ENCODE peak calls at places on chromosomes 4 and X, in ten cellular contexts. V is transverse colon, M is mammary epithelial cell, P is K562, A is mesendoderm, D is cardiac muscle cell, L is SJSA1, Y is OCI-LY7, K is neural progenitor cell, X is pancreas. T is an unnamed sample.

GRCh38 chr4:122576261-122577188 is 44.3 kb downstream of the IL21 start:
- DNase-seq in X (no peak), K (peak; percentile 45), D (peak; percentile 74), P (peak; percentile 27), L (peak; percentile 33), M (peak; percentile 40), V (no peak), A (peak; percentile 60), Y (peak; percentile 35), T (no peak)

GRCh38 chr4:71938776-71939175 is 93.0 kb upstream of the NPFFR2 start:
- DNase-seq in V (no peak), X (no peak), A (no peak), D (no peak), Y (no peak), L (no peak), P (no peak), M (peak; percentile 1), K (no peak), T (no peak)

GRCh38 chr4:52059372-52059771 is 8.3 kb downstream of the SPATA18 start:
- DNase-seq in M (peak; percentile 86), V (peak; percentile 23), L (no peak), P (no peak), A (no peak), D (peak; percentile 95), Y (no peak), K (no peak), X (no peak), T (no peak)

GRCh38 chrX:140712413-140713173 is 3.0 kb downstream of the LINC00632 start:
- DNase-seq in M (no peak), X (peak; percentile 30), V (peak; percentile 11), Y (no peak), D (peak; percentile 79), K (peak; percentile 76), L (no peak), P (no peak), A (peak; percentile 94), T (peak; percentile 72)

GRCh38 chr4:78439328-78439727 is 112.2 kb upstream of the ANXA3 start:
- DNase-seq in M (no peak), L (no peak), X (no peak), K (no peak), D (peak; percentile 19), P (no peak), A (no peak), Y (no peak), V (no peak), T (no peak)

GRCh38 chrX:39874202-39874816 is 223.4 kb downstream of the BCOR start:
- DNase-seq in L (no peak), V (no peak), M (peak; percentile 54), X (no peak), D (no peak), P (no peak), Y (no peak), K (no peak), A (no peak), T (no peak)

GRCh38 chrX:65668362-65669310 is 1.2 kb downstream of the MSN start:
- DNase-seq in A (peak; percentile 85), P (peak; percentile 59), L (peak; percentile 68), V (peak; percentile 61), K (peak; percentile 57), M (peak; percentile 78), D (peak; percentile 79), Y (peak; percentile 66), X (peak; percentile 14), T (peak; percentile 84)

GRCh38 chr4:39686997-39687396 is 10.9 kb upstream of the UBE2K start:
- DNase-seq in M (no peak), V (no peak), X (no peak), A (no peak), D (no peak), L (no peak), Y (no peak), P (no peak), K (no peak), T (no peak)

GRCh38 chr4:143241892-143242291 is 57.2 kb downstream of the USP38 start:
- DNase-seq in L (no peak), Y (peak; percentile 61), M (peak; percentile 63), A (peak; percentile 38), K (no peak), D (peak; percentile 16), X (no peak), V (no peak), P (no peak), T (no peak)

GRCh38 chr4:115332078-115332477 is 218.7 kb upstream of the NDST4 start:
- DNase-seq in A (no peak), M (no peak), K (no peak), D (no peak), Y (no peak), V (no peak), P (no peak), L (no peak), X (no peak), T (no peak)

GRCh38 chrX:18895157-18895952 is 88.6 kb downstream of the PHKA2 start:
- DNase-seq in P (no peak), M (peak; percentile 86), X (no peak), V (no peak), K (no peak), Y (no peak), D (peak; percentile 59), A (no peak), L (no peak), T (no peak)

GRCh38 chr4:45100936-45101818 is 374.8 kb upstream of the GNPDA2 start:
- DNase-seq in M (peak; percentile 32), D (no peak), P (no peak), Y (no peak), A (no peak), X (no peak), K (no peak), L (no peak), V (no peak), T (peak; percentile 87)

GRCh38 chr4:98261291-98262271 is at the start of gene RAP1GDS1:
- DNase-seq in A (peak; percentile 55), D (peak; percentile 77), X (peak; percentile 33), P (peak; percentile 41), M (peak; percentile 71), Y (peak; percentile 52), L (peak; percentile 79), K (peak; percentile 39), V (peak; percentile 41), T (peak; percentile 74)

DNA sequence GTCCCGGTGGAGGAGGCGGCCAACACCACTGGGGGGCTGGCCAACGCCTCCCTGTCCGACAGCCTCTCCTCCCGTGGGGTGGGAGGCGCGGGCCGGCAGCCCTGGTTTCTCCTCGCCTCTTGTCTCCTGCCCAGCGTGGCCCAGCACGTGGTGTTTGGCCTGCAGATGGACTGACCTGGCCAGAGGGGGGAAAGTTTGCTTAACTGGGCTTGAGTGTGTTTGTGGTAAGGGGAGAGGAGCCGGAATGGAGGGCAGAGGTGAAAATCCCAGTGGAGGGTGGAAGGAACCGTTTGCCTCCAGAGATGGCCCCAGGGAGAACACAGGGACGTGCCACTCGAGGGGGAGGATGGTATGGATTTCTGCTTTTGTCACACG is 27.6 kb downstream of the NYX start:
- DNase-seq in A (peak; percentile 13), V (no peak), X (no peak), L (no peak), M (no peak), D (no peak), P (no peak), K (no peak), Y (no peak), T (no peak)
- H3K27ac ChIP-seq in A (peak overlapping the region; percentile 60), V (no peak overlapping the region), X (no peak overlapping the region), L (no peak overlapping the region), M (no peak overlapping the region), D (no peak overlapping the region), P (no peak overlapping the region), K (peak overlapping the region; percentile 93), Y (no peak overlapping the region), T (no peak overlapping the region)

DNA sequence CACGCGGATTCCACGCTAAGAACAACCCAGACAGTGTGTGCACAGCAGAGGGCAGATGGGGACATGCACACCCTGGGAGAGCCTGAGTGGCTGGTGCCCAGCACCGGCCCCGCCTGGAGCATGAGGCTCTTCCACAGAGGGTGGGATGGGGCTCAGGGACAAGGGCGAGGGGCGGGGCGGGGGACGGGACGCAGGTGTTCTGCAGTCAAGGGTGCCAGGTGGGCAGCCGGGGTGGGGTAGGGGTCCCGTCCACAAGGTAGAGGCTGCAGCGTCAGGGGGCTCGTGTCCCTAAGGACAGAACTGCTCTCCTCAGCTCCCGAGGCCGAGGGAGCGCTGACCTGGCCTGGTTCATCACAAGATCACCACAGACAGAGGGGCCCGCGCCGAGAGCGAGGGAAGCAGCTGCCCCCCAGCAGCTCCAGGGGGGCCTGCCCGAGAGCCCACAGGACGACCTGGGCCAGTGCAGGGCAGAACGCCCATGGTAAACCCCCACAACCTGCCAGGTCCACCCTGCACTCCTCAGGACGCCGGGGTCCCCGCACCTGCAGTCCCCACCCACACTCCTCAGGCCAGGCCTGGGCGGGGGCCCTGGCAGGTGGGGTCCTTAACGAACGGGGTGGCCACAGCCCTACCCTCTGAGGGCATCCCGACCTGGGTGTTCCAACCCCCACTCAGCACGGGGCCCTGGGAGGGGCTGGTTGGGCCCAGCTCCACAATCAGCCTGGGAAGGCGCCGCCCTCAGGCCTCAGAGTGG is 26.7 kb downstream of the CTBP1 start:
- DNase-seq in K (no peak), V (no peak), P (no peak), Y (no peak), D (no peak), L (no peak), A (no peak), M (no peak), X (no peak), T (no peak)
- H3K4me1 ChIP-seq in K (no peaks in the 10 kb centered on the region), V (peaks cover under 1% of the 10 kb centered on the region), P (peaks cover 6% of the 10 kb centered on the region), Y (peaks cover 44% of the 10 kb centered on the region), D (no peaks in the 10 kb centered on the region), L (no peaks in the 10 kb centered on the region), A (no peaks in the 10 kb centered on the region), M (no peaks in the 10 kb centered on the region), X (no peaks in the 10 kb centered on the region), T (no peaks in the 10 kb centered on the region)

GRCh38 chr4:176676901-176677300 is 115.8 kb downstream of the VEGFC start:
- DNase-seq in K (no peak), D (no peak), M (no peak), Y (no peak), P (no peak), A (no peak), X (no peak), L (no peak), V (no peak), T (no peak)

DNA sequence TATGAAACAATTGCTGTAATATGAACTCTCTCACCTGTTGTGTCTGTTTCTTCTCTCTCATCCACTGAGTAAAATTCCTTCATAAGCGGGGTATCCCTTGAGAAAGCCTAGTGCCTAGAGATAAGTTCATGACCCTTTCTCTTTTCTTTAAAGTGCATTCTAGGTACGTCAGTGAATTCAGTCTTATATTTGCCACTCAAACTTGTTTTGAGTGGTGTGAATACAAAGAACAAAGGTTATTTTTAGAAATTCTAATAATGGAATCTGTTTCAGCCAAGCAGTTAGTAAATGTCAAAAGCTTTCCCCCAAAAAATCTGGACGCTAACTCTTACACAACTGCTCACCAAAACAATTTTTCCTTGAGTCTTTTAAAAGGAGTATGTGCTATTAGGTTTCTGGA is 112.1 kb downstream of the VEGFC start:
- DNase-seq in K (no peak), X (no peak), Y (no peak), V (no peak), P (no peak), L (no peak), A (no peak), D (no peak), M (no peak), T (no peak)
- H3K27ac ChIP-seq in K (no peak overlapping the region), X (no peak overlapping the region), Y (no peak overlapping the region), V (no peak overlapping the region), P (no peak overlapping the region), L (no peak overlapping the region), A (no peak overlapping the region), D (peak overlapping the region; percentile 65), M (no peak overlapping the region), T (no peak overlapping the region)

DNA sequence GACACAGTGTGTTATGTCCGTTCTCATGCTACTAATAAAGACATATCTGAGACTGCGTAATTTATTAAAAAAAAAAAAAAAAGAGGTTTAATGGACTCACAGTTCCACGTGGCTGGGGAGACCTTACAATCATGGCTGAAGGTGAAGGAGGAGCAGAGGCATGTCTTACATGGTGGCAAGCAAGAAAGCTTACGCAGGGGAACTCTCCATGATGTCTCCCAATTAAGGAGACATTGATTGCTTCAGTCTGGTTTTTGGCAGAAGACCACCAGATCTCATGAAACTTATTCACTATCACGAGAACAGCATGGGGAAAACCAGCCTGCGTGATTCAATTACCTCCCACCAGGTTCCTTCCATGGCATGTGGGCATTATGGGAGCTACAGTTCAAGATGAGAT is 221.8 kb downstream of the ASMT start:
- DNase-seq in P (no peak), M (no peak), V (no peak), L (no peak), A (peak; percentile 14), X (no peak), D (no peak), K (no peak), Y (no peak), T (no peak)
- H3K4me1 ChIP-seq in P (no peaks in the 10 kb centered on the region), M (no peaks in the 10 kb centered on the region), V (no peaks in the 10 kb centered on the region), L (no peaks in the 10 kb centered on the region), A (no peaks in the 10 kb centered on the region), X (no peaks in the 10 kb centered on the region), D (no peaks in the 10 kb centered on the region), K (no peaks in the 10 kb centered on the region), Y (no peaks in the 10 kb centered on the region), T (no peaks in the 10 kb centered on the region)